ENCODE peak calls at places on chromosomes 3 and 15, in seven cellular contexts. One of them, this sample, is unnamed.

GRCh38 chr3:2354702-2355101 is 256.0 kb downstream of the CNTN4 start:
- DNase-seq in ELR: no peak
- DNase-seq in activated naive CD4-positive, alpha-beta T cell treated with anti-CD3 and anti-CD28 coated beads, Interleukin-2, amount 50 U/mL, for 72 hours: no peak
- DNase-seq in GM13976: no peak
- DNase-seq in psoas muscle: no peak
- DNase-seq in GM04503: no peak
- DNase-seq in M059J: peak
- DNase-seq in this sample: no peak

GRCh38 chr3:133673746-133674145 is 12.0 kb upstream of the TOPBP1 start:
- DNase-seq in activated naive CD4-positive, alpha-beta T cell treated with anti-CD3 and anti-CD28 coated beads, Interleukin-2, amount 50 U/mL, for 72 hours: no peak
- DNase-seq in GM13976: no peak
- DNase-seq in psoas muscle: no peak
- DNase-seq in GM04503: no peak
- DNase-seq in M059J: no peak
- DNase-seq in ELR: no peak
- DNase-seq in this sample: no peak

GRCh38 chr15:61420546-61420945 is 191.4 kb upstream of the RORA start:
- DNase-seq in M059J: no peak
- DNase-seq in ELR: no peak
- DNase-seq in GM04503: no peak
- DNase-seq in GM13976: no peak
- DNase-seq in activated naive CD4-positive, alpha-beta T cell treated with anti-CD3 and anti-CD28 coated beads, Interleukin-2, amount 50 U/mL, for 72 hours: no peak
- DNase-seq in psoas muscle: no peak
- DNase-seq in this sample: no peak

GRCh38 chr15:58522391-58522790 is 90.6 kb downstream of the LIPC start:
- DNase-seq in GM04503: no peak
- DNase-seq in ELR: no peak
- DNase-seq in GM13976: no peak
- DNase-seq in M059J: no peak
- DNase-seq in psoas muscle: no peak
- DNase-seq in activated naive CD4-positive, alpha-beta T cell treated with anti-CD3 and anti-CD28 coated beads, Interleukin-2, amount 50 U/mL, for 72 hours: no peak
- DNase-seq in this sample: no peak

GRCh38 chr3:147509444-147509843 is 100.3 kb downstream of the ZIC1 start:
- DNase-seq in activated naive CD4-positive, alpha-beta T cell treated with anti-CD3 and anti-CD28 coated beads, Interleukin-2, amount 50 U/mL, for 72 hours: no peak
- DNase-seq in GM13976: no peak
- DNase-seq in psoas muscle: no peak
- DNase-seq in GM04503: no peak
- DNase-seq in ELR: no peak
- DNase-seq in M059J: no peak
- DNase-seq in this sample: no peak

GRCh38 chr3:159200176-159200575 is 398.3 kb downstream of the MFSD1 start:
- DNase-seq in GM04503: peak
- DNase-seq in GM13976: no peak
- DNase-seq in activated naive CD4-positive, alpha-beta T cell treated with anti-CD3 and anti-CD28 coated beads, Interleukin-2, amount 50 U/mL, for 72 hours: no peak
- DNase-seq in psoas muscle: no peak
- DNase-seq in M059J: peak
- DNase-seq in ELR: peak
- DNase-seq in this sample: no peak

GRCh38 chr3:111763101-111763500 is 96.0 kb upstream of the PHLDB2 start:
- DNase-seq in M059J: peak
- DNase-seq in GM13976: no peak
- DNase-seq in activated naive CD4-positive, alpha-beta T cell treated with anti-CD3 and anti-CD28 coated beads, Interleukin-2, amount 50 U/mL, for 72 hours: no peak
- DNase-seq in psoas muscle: no peak
- DNase-seq in ELR: no peak
- DNase-seq in GM04503: no peak
- DNase-seq in this sample: no peak

GRCh38 chr15:22903961-22904534 is 65.6 kb downstream of the NIPA2 start:
- DNase-seq in M059J: no peak
- DNase-seq in GM04503: no peak
- DNase-seq in GM13976: no peak
- DNase-seq in psoas muscle: no peak
- DNase-seq in ELR: no peak
- DNase-seq in activated naive CD4-positive, alpha-beta T cell treated with anti-CD3 and anti-CD28 coated beads, Interleukin-2, amount 50 U/mL, for 72 hours: no peak
- DNase-seq in this sample: no peak

GRCh38 chr3:158261371-158261991 is 151.6 kb downstream of the RSRC1 start:
- DNase-seq in activated naive CD4-positive, alpha-beta T cell treated with anti-CD3 and anti-CD28 coated beads, Interleukin-2, amount 50 U/mL, for 72 hours: no peak
- DNase-seq in psoas muscle: no peak
- DNase-seq in M059J: no peak
- DNase-seq in GM13976: no peak
- DNase-seq in ELR: peak
- DNase-seq in GM04503: no peak
- DNase-seq in this sample: no peak

GRCh38 chr15:101380146-101380545 is 85.1 kb upstream of the SNRPA1 start:
- DNase-seq in activated naive CD4-positive, alpha-beta T cell treated with anti-CD3 and anti-CD28 coated beads, Interleukin-2, amount 50 U/mL, for 72 hours: no peak
- DNase-seq in M059J: no peak
- DNase-seq in GM13976: no peak
- DNase-seq in GM04503: no peak
- DNase-seq in psoas muscle: peak
- DNase-seq in ELR: no peak
- DNase-seq in this sample: no peak

GRCh38 chr3:162354343-162354742 is 857.7 kb downstream of the OTOL1 start:
- DNase-seq in GM04503: peak
- DNase-seq in GM13976: no peak
- DNase-seq in M059J: no peak
- DNase-seq in activated naive CD4-positive, alpha-beta T cell treated with anti-CD3 and anti-CD28 coated beads, Interleukin-2, amount 50 U/mL, for 72 hours: no peak
- DNase-seq in ELR: peak
- DNase-seq in psoas muscle: no peak
- DNase-seq in this sample: no peak

GRCh38 chr15:101559938-101560337 is 70.4 kb upstream of the PCSK6 start:
- DNase-seq in M059J: no peak
- DNase-seq in psoas muscle: no peak
- DNase-seq in GM04503: no peak
- DNase-seq in activated naive CD4-positive, alpha-beta T cell treated with anti-CD3 and anti-CD28 coated beads, Interleukin-2, amount 50 U/mL, for 72 hours: no peak
- DNase-seq in GM13976: no peak
- DNase-seq in ELR: no peak
- DNase-seq in this sample: no peak

GRCh38 chr3:124837730-124838186 is 49.4 kb downstream of the ITGB5 start:
- DNase-seq in ELR: peak
- DNase-seq in psoas muscle: peak
- DNase-seq in GM13976: no peak
- DNase-seq in GM04503: peak
- DNase-seq in activated naive CD4-positive, alpha-beta T cell treated with anti-CD3 and anti-CD28 coated beads, Interleukin-2, amount 50 U/mL, for 72 hours: no peak
- DNase-seq in M059J: peak
- DNase-seq in this sample: no peak

GRCh38 chr15:80317389-80318169 is 65.6 kb upstream of the CTXND1 start:
- DNase-seq in psoas muscle: no peak
- DNase-seq in GM04503: peak
- DNase-seq in ELR: peak
- DNase-seq in activated naive CD4-positive, alpha-beta T cell treated with anti-CD3 and anti-CD28 coated beads, Interleukin-2, amount 50 U/mL, for 72 hours: no peak
- DNase-seq in GM13976: no peak
- DNase-seq in M059J: peak
- DNase-seq in this sample: no peak

GRCh38 chr3:150876866-150877265 is 28.4 kb downstream of the MINDY4B start:
- DNase-seq in M059J: no peak
- DNase-seq in GM04503: no peak
- DNase-seq in psoas muscle: no peak
- DNase-seq in activated naive CD4-positive, alpha-beta T cell treated with anti-CD3 and anti-CD28 coated beads, Interleukin-2, amount 50 U/mL, for 72 hours: no peak
- DNase-seq in ELR: no peak
- DNase-seq in GM13976: no peak
- DNase-seq in this sample: no peak

GRCh38 chr15:64893481-64894394 is 18.0 kb upstream of the ANKDD1A start:
- DNase-seq in GM13976: peak
- DNase-seq in M059J: peak
- DNase-seq in activated naive CD4-positive, alpha-beta T cell treated with anti-CD3 and anti-CD28 coated beads, Interleukin-2, amount 50 U/mL, for 72 hours: peak
- DNase-seq in GM04503: peak
- DNase-seq in ELR: peak
- DNase-seq in psoas muscle: peak
- DNase-seq in this sample: peak

GRCh38 chr3:14137445-14137844 is 12.6 kb downstream of the TMEM43 start:
- DNase-seq in ELR: peak
- DNase-seq in M059J: no peak
- DNase-seq in psoas muscle: no peak
- DNase-seq in activated naive CD4-positive, alpha-beta T cell treated with anti-CD3 and anti-CD28 coated beads, Interleukin-2, amount 50 U/mL, for 72 hours: no peak
- DNase-seq in GM04503: no peak
- DNase-seq in GM13976: no peak
- DNase-seq in this sample: no peak

GRCh38 chr3:187454416-187454815 is 86.2 kb downstream of the RTP4 start:
- DNase-seq in M059J: no peak
- DNase-seq in GM04503: no peak
- DNase-seq in ELR: no peak
- DNase-seq in psoas muscle: no peak
- DNase-seq in GM13976: no peak
- DNase-seq in activated naive CD4-positive, alpha-beta T cell treated with anti-CD3 and anti-CD28 coated beads, Interleukin-2, amount 50 U/mL, for 72 hours: no peak
- DNase-seq in this sample: no peak

GRCh38 chr3:108546249-108546648 is 35.9 kb upstream of the MYH15 start:
- DNase-seq in psoas muscle: no peak
- DNase-seq in GM13976: no peak
- DNase-seq in M059J: no peak
- DNase-seq in ELR: no peak
- DNase-seq in activated naive CD4-positive, alpha-beta T cell treated with anti-CD3 and anti-CD28 coated beads, Interleukin-2, amount 50 U/mL, for 72 hours: no peak
- DNase-seq in GM04503: no peak
- DNase-seq in this sample: no peak

GRCh38 chr3:187531831-187532230 is 138.4 kb downstream of the SST start:
- DNase-seq in GM13976: no peak
- DNase-seq in psoas muscle: no peak
- DNase-seq in GM04503: no peak
- DNase-seq in ELR: no peak
- DNase-seq in activated naive CD4-positive, alpha-beta T cell treated with anti-CD3 and anti-CD28 coated beads, Interleukin-2, amount 50 U/mL, for 72 hours: no peak
- DNase-seq in M059J: no peak
- DNase-seq in this sample: no peak

GRCh38 chr3:195813916-195814486 is 2.3 kb upstream of the MUC4 start:
- DNase-seq in ELR: no peak
- DNase-seq in psoas muscle: no peak
- DNase-seq in M059J: no peak
- DNase-seq in activated naive CD4-positive, alpha-beta T cell treated with anti-CD3 and anti-CD28 coated beads, Interleukin-2, amount 50 U/mL, for 72 hours: no peak
- DNase-seq in GM04503: no peak
- DNase-seq in GM13976: no peak
- DNase-seq in this sample: no peak

GRCh38 chr3:172040078-172040975 is 949 bp downstream of the FNDC3B start:
- DNase-seq in M059J: peak
- DNase-seq in activated naive CD4-positive, alpha-beta T cell treated with anti-CD3 and anti-CD28 coated beads, Interleukin-2, amount 50 U/mL, for 72 hours: peak
- DNase-seq in GM04503: no peak
- DNase-seq in psoas muscle: peak
- DNase-seq in ELR: peak
- DNase-seq in GM13976: peak
- DNase-seq in this sample: peak

GRCh38 chr15:57205999-57206398 is 170.3 kb upstream of the CGNL1 start:
- DNase-seq in activated naive CD4-positive, alpha-beta T cell treated with anti-CD3 and anti-CD28 coated beads, Interleukin-2, amount 50 U/mL, for 72 hours: no peak
- DNase-seq in GM13976: no peak
- DNase-seq in psoas muscle: no peak
- DNase-seq in M059J: no peak
- DNase-seq in GM04503: no peak
- DNase-seq in ELR: no peak
- DNase-seq in this sample: no peak

GRCh38 chr3:108477511-108478147 is 32.8 kb downstream of the MYH15 start:
- DNase-seq in GM04503: no peak
- DNase-seq in GM13976: peak
- DNase-seq in ELR: peak
- DNase-seq in M059J: peak
- DNase-seq in psoas muscle: no peak
- DNase-seq in activated naive CD4-positive, alpha-beta T cell treated with anti-CD3 and anti-CD28 coated beads, Interleukin-2, amount 50 U/mL, for 72 hours: no peak
- DNase-seq in this sample: peak

GRCh38 chr15:70508561-70509281 is 254.6 kb downstream of the UACA start:
- DNase-seq in psoas muscle: no peak
- DNase-seq in M059J: peak
- DNase-seq in ELR: peak
- DNase-seq in GM13976: no peak
- DNase-seq in activated naive CD4-positive, alpha-beta T cell treated with anti-CD3 and anti-CD28 coated beads, Interleukin-2, amount 50 U/mL, for 72 hours: no peak
- DNase-seq in GM04503: no peak
- DNase-seq in this sample: no peak

GRCh38 chr3:54931182-54931581 is 3.3 kb upstream of the LRTM1 start:
- DNase-seq in GM13976: no peak
- DNase-seq in GM04503: no peak
- DNase-seq in M059J: peak
- DNase-seq in ELR: no peak
- DNase-seq in activated naive CD4-positive, alpha-beta T cell treated with anti-CD3 and anti-CD28 coated beads, Interleukin-2, amount 50 U/mL, for 72 hours: no peak
- DNase-seq in psoas muscle: no peak
- DNase-seq in this sample: no peak

GRCh38 chr3:112074006-112074405 is 12.2 kb upstream of the C3orf52 start:
- DNase-seq in GM13976: no peak
- DNase-seq in psoas muscle: no peak
- DNase-seq in ELR: peak
- DNase-seq in GM04503: no peak
- DNase-seq in M059J: peak
- DNase-seq in activated naive CD4-positive, alpha-beta T cell treated with anti-CD3 and anti-CD28 coated beads, Interleukin-2, amount 50 U/mL, for 72 hours: no peak
- DNase-seq in this sample: no peak

GRCh38 chr3:40387001-40387894 is at the start of gene ENTPD3:
- DNase-seq in psoas muscle: no peak
- DNase-seq in M059J: no peak
- DNase-seq in GM13976: peak
- DNase-seq in ELR: no peak
- DNase-seq in GM04503: no peak
- DNase-seq in activated naive CD4-positive, alpha-beta T cell treated with anti-CD3 and anti-CD28 coated beads, Interleukin-2, amount 50 U/mL, for 72 hours: no peak
- DNase-seq in this sample: peak

GRCh38 chr3:140917769-140918168 is 23.9 kb upstream of the SLC25A36 start:
- DNase-seq in activated naive CD4-positive, alpha-beta T cell treated with anti-CD3 and anti-CD28 coated beads, Interleukin-2, amount 50 U/mL, for 72 hours: no peak
- DNase-seq in M059J: no peak
- DNase-seq in ELR: no peak
- DNase-seq in psoas muscle: no peak
- DNase-seq in GM13976: no peak
- DNase-seq in GM04503: no peak
- DNase-seq in this sample: no peak

GRCh38 chr15:101138913-101139880 is 112.7 kb downstream of the CHSY1 start:
- DNase-seq in GM04503: no peak
- DNase-seq in activated naive CD4-positive, alpha-beta T cell treated with anti-CD3 and anti-CD28 coated beads, Interleukin-2, amount 50 U/mL, for 72 hours: no peak
- DNase-seq in ELR: peak
- DNase-seq in M059J: peak
- DNase-seq in psoas muscle: no peak
- DNase-seq in GM13976: peak
- DNase-seq in this sample: no peak

GRCh38 chr3:123622766-123623165 is 37.9 kb upstream of the HACD2 start:
- DNase-seq in psoas muscle: no peak
- DNase-seq in activated naive CD4-positive, alpha-beta T cell treated with anti-CD3 and anti-CD28 coated beads, Interleukin-2, amount 50 U/mL, for 72 hours: no peak
- DNase-seq in ELR: no peak
- DNase-seq in M059J: no peak
- DNase-seq in GM13976: no peak
- DNase-seq in GM04503: no peak
- DNase-seq in this sample: no peak

GRCh38 chr3:101861978-101862421 is 12.7 kb downstream of the NFKBIZ start:
- DNase-seq in GM04503: no peak
- DNase-seq in GM13976: no peak
- DNase-seq in activated naive CD4-positive, alpha-beta T cell treated with anti-CD3 and anti-CD28 coated beads, Interleukin-2, amount 50 U/mL, for 72 hours: no peak
- DNase-seq in ELR: no peak
- DNase-seq in M059J: peak
- DNase-seq in psoas muscle: no peak
- DNase-seq in this sample: no peak

GRCh38 chr15:69805248-69805953 is 292.3 kb downstream of the TLE3 start:
- DNase-seq in GM13976: no peak
- DNase-seq in activated naive CD4-positive, alpha-beta T cell treated with anti-CD3 and anti-CD28 coated beads, Interleukin-2, amount 50 U/mL, for 72 hours: no peak
- DNase-seq in psoas muscle: no peak
- DNase-seq in GM04503: no peak
- DNase-seq in M059J: peak
- DNase-seq in ELR: no peak
- DNase-seq in this sample: no peak

GRCh38 chr15:101189708-101190107 is 62.1 kb downstream of the CHSY1 start:
- DNase-seq in ELR: no peak
- DNase-seq in psoas muscle: no peak
- DNase-seq in activated naive CD4-positive, alpha-beta T cell treated with anti-CD3 and anti-CD28 coated beads, Interleukin-2, amount 50 U/mL, for 72 hours: no peak
- DNase-seq in M059J: no peak
- DNase-seq in GM04503: no peak
- DNase-seq in GM13976: no peak
- DNase-seq in this sample: no peak

GRCh38 chr3:127455541-127456450 is 134.7 kb downstream of the TPRA1 start:
- DNase-seq in psoas muscle: peak
- DNase-seq in M059J: peak
- DNase-seq in ELR: peak
- DNase-seq in GM13976: peak
- DNase-seq in activated naive CD4-positive, alpha-beta T cell treated with anti-CD3 and anti-CD28 coated beads, Interleukin-2, amount 50 U/mL, for 72 hours: no peak
- DNase-seq in GM04503: no peak
- DNase-seq in this sample: peak

GRCh38 chr3:164450276-164450905 is 627.9 kb downstream of the SI start:
- DNase-seq in ELR: peak
- DNase-seq in M059J: peak
- DNase-seq in GM04503: no peak
- DNase-seq in GM13976: no peak
- DNase-seq in psoas muscle: no peak
- DNase-seq in activated naive CD4-positive, alpha-beta T cell treated with anti-CD3 and anti-CD28 coated beads, Interleukin-2, amount 50 U/mL, for 72 hours: no peak
- DNase-seq in this sample: no peak

GRCh38 chr3:114308830-114309229 is 15.0 kb downstream of the TIGIT start:
- DNase-seq in GM04503: no peak
- DNase-seq in GM13976: peak
- DNase-seq in ELR: no peak
- DNase-seq in activated naive CD4-positive, alpha-beta T cell treated with anti-CD3 and anti-CD28 coated beads, Interleukin-2, amount 50 U/mL, for 72 hours: peak
- DNase-seq in M059J: no peak
- DNase-seq in psoas muscle: no peak
- DNase-seq in this sample: peak

GRCh38 chr3:173732237-173732636 is 334.7 kb downstream of the NLGN1 start:
- DNase-seq in psoas muscle: no peak
- DNase-seq in GM13976: no peak
- DNase-seq in activated naive CD4-positive, alpha-beta T cell treated with anti-CD3 and anti-CD28 coated beads, Interleukin-2, amount 50 U/mL, for 72 hours: no peak
- DNase-seq in GM04503: peak
- DNase-seq in M059J: peak
- DNase-seq in ELR: peak
- DNase-seq in this sample: no peak

This sample was measured in CD8-positive, alpha-beta T cell.